ENCODE peak calls at places on chromosomes 7 and 10, in six cellular contexts. W is hepatocyte, J is SK-N-SH, B is OCI-LY7, G is HCT116, C is GM23338. L is an unnamed sample.

GRCh38 chr10:5447071-5447470 is 34.7 kb downstream of the NET1 start:
- DNase-seq in B (no peak), W (no peak), J (no peak), C (no peak), G (no peak), L (no peak)

GRCh38 chr7:112331495-112331894 is 118.8 kb upstream of the IFRD1 start:
- DNase-seq in G (no peak), B (no peak), C (peak; percentile 65), W (peak; percentile 41), J (no peak), L (no peak)

GRCh38 chr7:128872394-128872824 is 9.8 kb downstream of the ATP6V1F start:
- DNase-seq in C (peak; percentile 84), G (no peak), J (no peak), W (no peak), B (no peak), L (no peak)

GRCh38 chr10:114684085-114684821 is 26.2 kb upstream of the ABLIM1 start:
- DNase-seq in J (peak; percentile 24), G (no peak), W (peak; percentile 80), B (no peak), C (no peak), L (no peak)

GRCh38 chr10:96509017-96509641 is 4.6 kb downstream of the TLL2 start:
- DNase-seq in J (no peak), B (no peak), C (peak; percentile 76), W (no peak), G (no peak), L (peak; percentile 58)

GRCh38 chr10:105725007-105725406 is 1083.9 kb downstream of the SORCS3 start:
- DNase-seq in B (no peak), G (no peak), C (no peak), W (no peak), J (no peak), L (no peak)

GRCh38 chr10:48251152-48251524 is 23.4 kb downstream of the FRMPD2 start:
- DNase-seq in G (no peak), B (no peak), W (no peak), J (no peak), C (no peak), L (no peak)

GRCh38 chr7:159026271-159027047 is 118.2 kb downstream of the VIPR2 start:
- DNase-seq in C (peak; percentile 17), J (no peak), B (no peak), G (no peak), W (peak; percentile 7), L (peak; percentile 93)

GRCh38 chr10:57973451-57973850 is 294.2 kb downstream of the IPMK start:
- DNase-seq in C (no peak), J (no peak), W (no peak), G (no peak), B (no peak), L (no peak)

GRCh38 chr7:13834328-13834761 is 155.1 kb downstream of the ETV1 start:
- DNase-seq in W (no peak), J (peak; percentile 67), B (no peak), C (peak; percentile 56), G (no peak), L (peak; percentile 31)

GRCh38 chr10:110758898-110759297 is 112.8 kb upstream of the PDCD4 start:
- DNase-seq in B (no peak), C (peak; percentile 15), J (no peak), W (no peak), G (no peak), L (peak; percentile 29)

GRCh38 chr10:50620899-50621298 is 2.9 kb downstream of the SGMS1 start:
- DNase-seq in W (no peak), J (no peak), B (peak; percentile 30), C (no peak), G (no peak), L (no peak)

GRCh38 chr10:82982110-82982608 is 1107.2 kb downstream of the NRG3 start:
- DNase-seq in B (no peak), J (no peak), C (no peak), W (peak; percentile 12), G (no peak), L (no peak)

GRCh38 chr7:155648752-155649339 is 4.4 kb downstream of the RBM33 start:
- DNase-seq in C (no peak), B (peak; percentile 29), W (no peak), G (no peak), J (no peak), L (no peak)

DNA sequence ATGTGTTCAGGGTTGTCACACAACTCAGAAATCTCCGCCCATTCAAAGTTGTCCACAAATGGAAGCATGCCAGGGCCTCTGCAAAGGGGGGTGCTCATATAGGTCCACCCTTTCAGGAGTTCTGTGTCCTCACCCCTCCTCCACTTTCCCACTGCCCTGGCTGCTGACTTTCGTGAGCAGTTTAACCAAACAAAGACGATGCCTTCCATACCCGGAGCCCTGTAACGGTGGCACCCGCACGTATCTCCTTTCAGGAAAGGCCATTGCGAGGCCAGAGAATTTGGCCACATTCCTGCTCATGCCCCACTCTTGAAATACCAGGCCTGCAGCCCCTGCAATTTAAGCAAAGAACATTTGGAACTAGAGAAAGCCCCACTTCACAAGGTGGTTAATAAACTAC is 1.4 kb downstream of the CPXM2 start:
- DNase-seq in C (no peak), W (no peak), G (no peak), B (no peak), J (no peak), L (no peak)
- H3K4me3 ChIP-seq in C (peak overlapping the region; percentile 81), W (no peak overlapping the region), G (no peak overlapping the region), B (no peak overlapping the region), J (no peak overlapping the region), L (no peak overlapping the region)

GRCh38 chr10:71565284-71566000 is 154.1 kb downstream of the C10orf105 start:
- DNase-seq in C (no peak), G (no peak), J (no peak), B (no peak), W (no peak), L (no peak)

GRCh38 chr10:71562884-71563283 is 156.7 kb downstream of the C10orf105 start:
- DNase-seq in C (no peak), B (no peak), G (no peak), J (no peak), W (no peak), L (no peak)

GRCh38 chr10:71564221-71564820 is 155.3 kb downstream of the C10orf105 start:
- DNase-seq in B (no peak), J (no peak), W (peak; percentile 34), C (no peak), G (no peak), L (no peak)

GRCh38 chr10:71562181-71562580 is 157.4 kb downstream of the C10orf105 start:
- DNase-seq in B (no peak), G (no peak), C (no peak), J (no peak), W (no peak), L (no peak)

DNA sequence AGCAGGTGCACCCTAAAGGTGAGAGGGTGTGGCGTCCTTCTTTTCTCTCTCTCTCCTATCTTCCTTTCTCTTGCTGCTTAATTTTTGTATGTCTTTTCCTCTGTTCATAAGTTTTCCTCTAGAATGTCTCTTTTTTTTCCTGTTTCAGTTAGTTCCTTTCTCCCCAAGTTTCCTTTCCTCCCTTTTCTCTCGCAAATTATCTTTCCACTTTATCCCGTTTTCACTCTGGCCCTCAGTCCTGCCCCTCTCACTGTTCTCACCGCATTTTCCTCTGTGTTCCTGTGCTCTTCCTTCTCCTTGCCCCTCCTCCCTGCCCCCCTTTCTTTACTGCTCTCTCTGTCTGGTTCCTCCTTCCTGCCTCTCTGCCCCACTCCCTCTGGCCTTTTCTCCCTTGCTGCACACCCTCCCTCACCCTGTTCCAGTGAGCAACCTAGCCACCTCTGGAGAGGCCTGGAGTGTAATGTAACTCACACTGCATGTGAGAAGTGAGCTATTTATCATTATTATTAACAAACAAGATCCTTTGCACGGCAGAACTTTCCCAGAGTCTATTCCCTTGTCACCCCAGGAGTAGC is 158.5 kb downstream of the C10orf105 start:
- DNase-seq in C (no peak), W (no peak), J (no peak), B (no peak), G (no peak), L (no peak)
- TF ChIP-seq EZH2phosphoT487 in C (no peak), W (no peak), J (no peak), B (no peak), G (no peak), L (no peak)

GRCh38 chr10:132517951-132518521 is 19.6 kb upstream of the INPP5A start:
- DNase-seq in C (peak; percentile 44), G (no peak), J (no peak), B (no peak), W (no peak), L (peak; percentile 47)

GRCh38 chr10:132520147-132520811 is 17.3 kb upstream of the INPP5A start:
- DNase-seq in C (no peak), G (no peak), B (no peak), W (peak; percentile 74), J (no peak), L (no peak)

GRCh38 chr10:132519382-132520146 is 18.0 kb upstream of the INPP5A start:
- DNase-seq in C (no peak), B (no peak), J (no peak), G (no peak), W (no peak), L (no peak)

GRCh38 chr10:132516771-132517725 is 20.5 kb upstream of the INPP5A start:
- DNase-seq in C (peak; percentile 94), G (no peak), W (peak; percentile 95), J (peak; percentile 85), B (no peak), L (peak; percentile 55)

DNA sequence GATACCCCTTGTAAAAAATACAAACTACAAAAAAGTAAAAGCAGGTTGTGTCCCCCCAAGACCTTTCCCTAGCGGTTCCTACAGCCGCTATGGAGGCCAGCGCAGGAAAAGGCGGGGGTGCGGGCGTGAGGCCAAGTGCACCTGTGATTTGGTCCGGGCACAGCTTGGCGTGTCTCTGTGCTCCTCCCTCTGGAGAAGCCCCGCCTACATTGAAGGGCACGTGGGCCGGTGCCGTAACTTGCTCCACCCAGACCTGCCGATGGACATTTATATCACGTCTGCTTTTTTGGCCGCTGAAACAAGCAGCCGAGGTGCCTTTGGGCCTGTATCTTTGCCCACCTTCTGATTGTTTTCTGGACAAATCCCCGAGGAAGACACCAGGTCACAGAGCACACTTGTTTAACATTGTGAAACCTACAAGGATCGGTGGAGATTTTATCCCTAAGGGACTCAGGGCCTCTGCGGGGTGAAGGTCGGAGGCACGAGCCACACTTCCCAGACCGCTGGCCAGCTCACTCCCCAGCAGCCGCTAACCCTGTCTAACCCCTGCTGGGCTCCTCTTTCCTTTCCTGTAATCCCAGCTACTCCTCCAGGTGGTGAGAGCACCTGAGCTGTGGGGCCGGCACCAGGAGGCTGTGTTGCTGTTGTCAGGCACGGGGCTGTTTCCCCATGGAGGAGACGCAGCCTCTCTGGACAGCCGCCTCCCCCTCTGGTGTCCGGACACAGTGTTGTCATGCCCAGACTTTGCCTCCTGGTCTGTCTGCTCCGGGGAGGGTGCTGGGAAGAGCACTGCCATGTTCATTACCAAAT is 18.8 kb upstream of the INPP5A start:
- DNase-seq in G (peak; percentile 51), C (peak; percentile 91), B (no peak), W (peak; percentile 86), J (no peak), L (peak; percentile 59)
- H3K4me3 ChIP-seq in G (peak overlapping the region; percentile 33), C (peak overlapping the region; percentile 67), B (no peak overlapping the region), W (no peak overlapping the region), J (no peak overlapping the region), L (peak overlapping the region; percentile 24)

DNA sequence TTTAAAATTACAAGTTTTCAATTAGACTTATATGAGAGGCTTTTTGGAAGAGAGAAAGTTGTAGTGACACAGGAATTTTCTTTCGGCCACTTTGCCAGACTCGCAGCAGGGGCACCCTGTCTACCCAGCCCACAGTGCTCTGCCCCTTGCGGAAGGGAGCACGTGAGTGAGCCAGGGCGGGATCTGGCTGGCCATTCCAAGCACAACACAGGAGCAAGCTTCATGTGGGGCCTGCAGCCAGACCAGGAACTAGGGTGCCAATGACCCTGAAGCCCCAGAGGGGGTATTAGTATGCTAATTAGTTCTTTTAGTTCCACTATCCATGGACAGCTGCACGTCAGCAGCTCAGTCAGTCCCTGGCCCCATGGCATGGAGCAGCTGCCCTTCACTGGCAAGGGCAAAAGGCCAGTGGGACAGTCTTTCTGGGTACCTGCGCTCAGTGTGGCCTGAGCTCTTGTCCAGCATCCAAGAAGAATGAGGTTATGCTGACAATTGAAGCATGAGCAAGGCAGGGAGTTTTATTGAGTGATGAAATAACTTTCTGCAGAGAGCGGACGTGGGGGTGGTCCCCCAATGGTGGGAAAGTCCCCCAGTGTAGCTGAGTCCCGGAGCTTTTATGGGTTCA is 251.1 kb upstream of the CSTF2T start:
- DNase-seq in C (no peak), W (no peak), J (no peak), G (no peak), B (no peak), L (no peak)
- TF ChIP-seq EZH2phosphoT487 in C (no peak), W (no peak), J (no peak), G (no peak), B (no peak), L (no peak)